ENCODE peak calls at places on chromosomes 12 and 14, in four cellular contexts. A is ovary, Q is AG10803, J is endothelial cell. K is an unnamed sample.

GRCh38 chr12:6074979-6075585 is 49.4 kb downstream of the VWF start:
- DNase-seq in A (no peak), Q (no peak), J (no peak), K (peak)

GRCh38 chr12:88579941-88580871 is at the start of gene KITLG:
- DNase-seq in A (peak), Q (peak), J (peak), K (peak)

GRCh38 chr12:76790564-76791552 is 26.9 kb downstream of the ZDHHC17 start:
- DNase-seq in A (no peak), Q (peak), J (no peak), K (no peak)

GRCh38 chr14:106372870-106373657 is 846.7 kb downstream of the TMEM121 start:
- DNase-seq in A (no peak), Q (no peak), J (no peak), K (no peak)

GRCh38 chr14:68949236-68949965 is 29.7 kb downstream of the ACTN1 start:
- DNase-seq in A (no peak), Q (no peak), J (no peak), K (no peak)

GRCh38 chr12:80211671-80212070 is 112.3 kb downstream of the OTOGL start:
- DNase-seq in A (no peak), Q (no peak), J (no peak), K (no peak)

GRCh38 chr14:89405712-89406111 is 11.3 kb downstream of the FOXN3 start:
- DNase-seq in A (no peak), Q (no peak), J (no peak), K (no peak)

GRCh38 chr12:90129369-90130030 is 420.9 kb upstream of the ATP2B1 start:
- DNase-seq in A (no peak), Q (no peak), J (no peak), K (no peak)

GRCh38 chr12:124603910-124604775 is 36.7 kb upstream of the NCOR2 start:
- DNase-seq in A (no peak), Q (peak), J (no peak), K (no peak)

GRCh38 chr12:120183211-120183631 is 11.3 kb downstream of the GCN1 start:
- DNase-seq in A (no peak), Q (peak), J (no peak), K (no peak)

GRCh38 chr12:120181991-120182631 is 12.4 kb downstream of the GCN1 start:
- DNase-seq in A (no peak), Q (peak), J (no peak), K (no peak)

GRCh38 chr12:120186654-120187053 is 7.9 kb downstream of the GCN1 start:
- DNase-seq in A (no peak), Q (no peak), J (no peak), K (no peak)

GRCh38 chr12:120175537-120175936 is 19.0 kb downstream of the GCN1 start:
- DNase-seq in A (no peak), Q (no peak), J (no peak), K (no peak)

DNA sequence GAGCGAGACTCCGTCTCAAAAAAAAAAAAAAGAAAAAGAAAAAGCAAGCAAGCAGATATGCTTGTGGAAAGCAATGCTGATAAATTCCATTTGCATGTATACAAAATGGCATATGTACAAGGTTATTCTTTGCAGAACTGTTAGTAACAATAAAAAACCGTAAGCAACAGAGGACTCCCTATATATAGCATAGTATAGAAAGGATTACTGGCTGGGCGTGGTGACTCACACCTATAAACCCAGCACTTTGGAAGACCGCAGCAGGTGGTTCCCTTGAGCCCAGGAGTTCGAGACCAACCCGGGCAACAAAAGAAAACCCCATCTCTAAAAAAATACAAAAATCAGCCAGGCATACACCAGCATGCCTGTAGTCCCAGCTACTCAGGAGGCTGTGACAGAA is 13.5 kb downstream of the GCN1 start:
- DNase-seq in A (no peak), Q (no peak), J (no peak), K (no peak)
- TF ChIP-seq CTCF in A (no peak), Q (no peak), J (no peak), K (no peak)

DNA sequence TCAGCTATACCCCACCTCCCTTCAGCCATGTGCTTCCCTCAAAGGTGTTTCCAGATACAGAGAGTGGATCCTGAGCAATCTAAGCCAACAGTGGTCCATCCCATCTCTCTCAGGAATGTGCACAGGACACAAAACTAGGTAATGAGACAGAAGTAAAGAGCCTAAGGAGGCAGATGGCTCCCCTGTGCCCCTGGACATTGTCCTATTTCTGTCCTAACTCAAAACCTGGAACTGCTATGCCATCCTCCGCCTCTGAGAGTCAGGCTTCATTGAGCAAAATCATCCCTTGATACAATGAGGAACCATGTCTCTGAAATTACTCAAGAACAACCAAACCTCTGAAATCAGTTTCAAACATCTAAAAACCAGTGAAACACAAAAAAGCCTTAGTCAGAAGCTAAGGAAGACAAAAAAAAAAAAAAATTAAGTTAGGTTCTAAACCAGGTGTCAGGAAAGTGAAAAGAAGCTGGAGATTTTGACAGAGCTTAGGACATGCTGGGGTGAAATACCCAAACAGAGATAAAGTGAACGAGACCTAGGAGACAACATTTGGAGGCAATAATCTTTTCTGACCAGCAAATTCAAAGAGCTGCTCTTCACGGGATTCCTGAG is 200.3 kb upstream of the PLEKHG7 start:
- DNase-seq in A (no peak), Q (no peak), J (no peak), K (no peak)
- TF ChIP-seq CTCF in A (peak), Q (no peak), J (no peak), K (no peak)

GRCh38 chr12:121295123-121295745 is 1.3 kb downstream of the CAMKK2 start:
- DNase-seq in A (no peak), Q (no peak), J (no peak), K (no peak)

GRCh38 chr12:121294151-121294889 is 2.2 kb downstream of the CAMKK2 start:
- DNase-seq in A (no peak), Q (no peak), J (no peak), K (no peak)

GRCh38 chr12:121293603-121294002 is 2.9 kb downstream of the CAMKK2 start:
- DNase-seq in A (no peak), Q (no peak), J (no peak), K (no peak)

GRCh38 chr12:121296618-121297476 is at the start of gene CAMKK2:
- DNase-seq in A (peak), Q (peak), J (peak), K (peak)

DNA sequence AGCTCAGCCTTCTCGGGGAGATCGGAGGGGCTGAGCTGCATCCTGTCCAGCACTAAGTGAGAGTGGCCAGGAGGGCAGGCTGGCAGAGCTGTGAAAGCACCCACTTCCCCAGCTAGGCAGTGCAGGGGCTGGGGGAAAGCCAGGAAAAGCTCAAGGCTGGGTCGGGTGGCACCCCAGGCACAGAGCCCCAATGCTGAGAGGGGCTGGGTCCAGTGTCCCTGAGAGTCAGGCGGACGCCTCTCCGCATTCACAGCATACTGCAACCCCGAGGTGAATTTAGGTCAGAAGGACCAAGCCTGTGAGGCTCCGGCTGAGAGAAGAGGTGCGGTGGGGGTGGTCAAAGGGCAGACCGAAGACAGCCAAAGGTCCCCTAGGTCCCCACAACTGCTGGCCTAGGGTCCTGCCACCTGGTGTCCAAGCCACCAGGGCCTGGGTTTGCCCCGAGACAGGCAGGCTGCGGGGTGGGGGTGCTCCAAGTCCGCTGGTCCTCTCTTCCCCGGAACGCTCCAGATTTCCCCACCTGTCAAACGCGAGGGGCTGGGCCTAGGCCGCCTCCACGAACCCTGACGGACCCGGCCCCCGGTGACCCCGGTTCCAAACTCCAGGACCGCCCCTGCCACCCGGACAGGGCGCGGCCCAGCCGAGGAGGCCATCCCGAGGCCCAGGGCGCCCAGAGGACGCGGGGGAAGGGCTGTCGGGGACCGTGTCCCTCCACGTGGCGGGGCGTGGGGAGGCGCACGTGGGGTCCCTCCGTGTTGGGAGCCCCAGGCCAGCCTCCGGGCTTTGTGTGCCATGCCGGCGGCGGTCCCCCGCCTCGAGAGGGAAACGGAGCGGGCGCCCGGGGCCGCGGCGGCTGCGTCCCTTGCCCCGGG is 527 bp downstream of the CAMKK2 start:
- DNase-seq in A (peak), Q (peak), J (peak), K (peak)
- TF ChIP-seq CTCF in A (no peak), Q (no peak), J (no peak), K (no peak)

DNA sequence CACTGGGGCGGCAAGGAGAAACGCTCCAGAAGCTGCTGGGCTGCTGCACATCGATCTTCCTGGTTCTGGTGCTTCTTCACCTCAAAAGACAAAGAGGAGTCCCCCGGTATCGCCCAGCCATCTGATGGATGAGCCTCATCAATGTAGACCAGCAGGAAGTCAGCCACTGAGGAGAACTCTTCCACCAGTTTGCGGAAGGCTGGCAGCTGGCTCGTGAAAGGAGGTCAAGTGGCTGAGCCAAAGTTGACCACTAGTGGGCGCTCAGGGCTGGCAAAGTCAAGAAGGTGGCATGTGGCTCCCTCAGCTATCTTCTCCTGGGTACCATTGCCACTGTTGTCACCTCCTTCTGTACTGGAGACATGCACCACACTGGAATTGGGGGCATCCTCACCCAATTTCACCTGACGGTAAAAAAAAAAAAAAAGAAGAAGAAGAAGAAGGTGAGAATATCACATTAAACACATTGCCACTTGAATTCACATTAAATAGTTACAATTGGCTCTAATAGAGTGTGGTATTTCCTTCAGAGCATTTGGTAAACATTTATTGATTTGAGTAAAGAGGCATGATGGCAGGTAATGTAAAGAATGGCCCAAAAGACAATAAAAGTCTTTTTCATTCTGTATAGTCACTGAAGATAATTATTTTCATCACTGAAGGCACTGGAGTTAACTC is 8.3 kb downstream of the DIO2 start:
- DNase-seq in A (no peak), Q (no peak), J (peak), K (peak)
- TF ChIP-seq CTCF in A (no peak), Q (peak), J (peak), K (peak)

K was measured in nephron progenitor cell.